ENCODE peak calls at places on chromosomes 3 and 15, in ten cellular contexts. P is CD8-positive, alpha-beta memory T cell; S is dorsolateral prefrontal cortex; Q is CD4-positive, CD25-positive, alpha-beta regulatory T cell; C is RCC 7860; T is upper lobe of right lung; R is activated CD8-positive, alpha-beta memory T cell treated with anti-CD3 and anti-CD28 coated beads for 24 hours; Z is mucosa of gallbladder; E is neural crest cell; L is left ventricle myocardium superior. N is an unnamed sample.

GRCh38 chr3:49718419-49719213 is 868 bp downstream of the AMIGO3 start:
- DNase-seq in P (no peak), S (no peak), Q (no peak), C (no peak), T (peak), R (no peak), Z (no peak), E (no peak), L (no peak), N (no peak)

GRCh38 chr3:169390310-169390731 is 273.2 kb downstream of the MECOM start:
- DNase-seq in P (no peak), S (no peak), Q (no peak), C (no peak), T (no peak), R (no peak), Z (no peak), E (no peak), L (no peak), N (peak)

GRCh38 chr15:31275331-31276262 is 51.0 kb upstream of the KLF13 start:
- DNase-seq in P (no peak), S (no peak), Q (no peak), C (no peak), T (no peak), R (peak), Z (peak), E (no peak), L (no peak), N (no peak)

GRCh38 chr3:89098964-89099585 is 8.3 kb upstream of the EPHA3 start:
- DNase-seq in P (no peak), S (peak), Q (no peak), C (peak), T (no peak), R (no peak), Z (no peak), E (peak), L (peak), N (peak)

GRCh38 chr3:189554868-189555557 is 76.2 kb upstream of the TP63 start:
- DNase-seq in P (no peak), S (no peak), Q (no peak), C (no peak), T (peak), R (no peak), Z (no peak), E (no peak), L (no peak), N (no peak)

GRCh38 chr3:124846189-124846588 is 41.0 kb downstream of the ITGB5 start:
- DNase-seq in P (no peak), S (no peak), Q (no peak), C (no peak), T (no peak), R (no peak), Z (no peak), E (no peak), L (no peak), N (no peak)

GRCh38 chr3:62229908-62230307 is 143.4 kb downstream of the FEZF2 start:
- DNase-seq in P (no peak), S (no peak), Q (no peak), C (no peak), T (no peak), R (no peak), Z (no peak), E (no peak), L (no peak), N (no peak)

GRCh38 chr3:11335056-11335608 is 62.9 kb downstream of the ATG7 start:
- DNase-seq in P (no peak), S (no peak), Q (no peak), C (peak), T (no peak), R (no peak), Z (peak), E (peak), L (no peak), N (peak)

GRCh38 chr15:44286814-44287555 is 1.5 kb upstream of the GOLM2 start:
- DNase-seq in P (no peak), S (no peak), Q (no peak), C (no peak), T (no peak), R (no peak), Z (no peak), E (no peak), L (no peak), N (no peak)

GRCh38 chr15:43509002-43509922 is 8.1 kb upstream of the MAP1A start:
- DNase-seq in P (no peak), S (no peak), Q (no peak), C (no peak), T (peak), R (no peak), Z (no peak), E (no peak), L (peak), N (no peak)

GRCh38 chr3:15653326-15653725 is 51.8 kb downstream of the BTD start:
- DNase-seq in P (no peak), S (no peak), Q (no peak), C (no peak), T (no peak), R (no peak), Z (no peak), E (no peak), L (no peak), N (no peak)

GRCh38 chr3:38579146-38579545 is 70.3 kb downstream of the SCN5A start:
- DNase-seq in P (no peak), S (no peak), Q (no peak), C (no peak), T (peak), R (no peak), Z (peak), E (no peak), L (peak), N (peak)

GRCh38 chr3:46576386-46576785 is 10.3 kb upstream of the LRRC2 start:
- DNase-seq in P (no peak), S (no peak), Q (no peak), C (no peak), T (no peak), R (no peak), Z (no peak), E (no peak), L (no peak), N (no peak)

GRCh38 chr3:139020868-139021234 is at the start of gene PRR23B:
- DNase-seq in P (no peak), S (no peak), Q (no peak), C (no peak), T (no peak), R (no peak), Z (no peak), E (no peak), L (no peak), N (no peak)

GRCh38 chr15:89576417-89576773 is 1.1 kb downstream of the TICRR start:
- DNase-seq in P (no peak), S (no peak), Q (no peak), C (no peak), T (no peak), R (no peak), Z (no peak), E (no peak), L (no peak), N (no peak)

GRCh38 chr15:80498652-80499051 is 94.5 kb downstream of the ARNT2 start:
- DNase-seq in P (no peak), S (no peak), Q (no peak), C (no peak), T (no peak), R (no peak), Z (no peak), E (no peak), L (no peak), N (no peak)

GRCh38 chr3:107710851-107711250 is 188.1 kb downstream of the BBX start:
- DNase-seq in P (no peak), S (no peak), Q (no peak), C (no peak), T (peak), R (no peak), Z (peak), E (no peak), L (peak), N (no peak)

GRCh38 chr3:131762981-131763380 is 260.2 kb upstream of the MRPL3 start:
- DNase-seq in P (no peak), S (no peak), Q (no peak), C (no peak), T (no peak), R (no peak), Z (no peak), E (no peak), L (no peak), N (no peak)

GRCh38 chr15:28979208-28979891 is 93.6 kb downstream of the APBA2 start:
- DNase-seq in P (no peak), S (no peak), Q (no peak), C (no peak), T (no peak), R (peak), Z (no peak), E (no peak), L (no peak), N (no peak)

GRCh38 chr3:141477224-141477623 is 9.6 kb upstream of the RASA2 start:
- DNase-seq in P (no peak), S (no peak), Q (no peak), C (peak), T (no peak), R (no peak), Z (no peak), E (no peak), L (no peak), N (peak)

GRCh38 chr15:44340410-44340809 is 51.9 kb downstream of the GOLM2 start:
- DNase-seq in P (no peak), S (no peak), Q (no peak), C (peak), T (no peak), R (no peak), Z (no peak), E (no peak), L (no peak), N (no peak)

GRCh38 chr15:48940508-48940907 is 23.2 kb downstream of the SHC4 start:
- DNase-seq in P (no peak), S (no peak), Q (no peak), C (peak), T (no peak), R (no peak), Z (no peak), E (no peak), L (no peak), N (no peak)

GRCh38 chr15:87777054-87777498 is 479.5 kb downstream of the NTRK3 start:
- DNase-seq in P (no peak), S (no peak), Q (no peak), C (peak), T (no peak), R (no peak), Z (peak), E (no peak), L (no peak), N (no peak)

GRCh38 chr3:77081240-77081661 is 41.4 kb downstream of the ROBO2 start:
- DNase-seq in P (no peak), S (no peak), Q (no peak), C (peak), T (no peak), R (no peak), Z (peak), E (no peak), L (peak), N (peak)

GRCh38 chr3:52313774-52314188 is 2.3 kb upstream of the DNAH1 start:
- DNase-seq in P (no peak), S (no peak), Q (no peak), C (peak), T (no peak), R (no peak), Z (peak), E (no peak), L (no peak), N (no peak)